ENCODE peak calls at places on chromosomes 6 and 20, in nine cellular contexts. X is NCI-H510A treated with DMSO at 0.1 percent for 48 hours, F is GM13977, G is cardiac fibroblast, B is BJ, O is kidney tubule cell, V is kidney glomerular epithelial cell, S is T-helper 1 cell, L is mammary epithelial cell. Y is an unnamed sample.

GRCh38 chr20:36094497-36094896 is 60.0 kb upstream of the EPB41L1 start:
- DNase-seq in X (no peak), F (no peak), G (peak; percentile 42), B (no peak), O (no peak), V (no peak), S (no peak), L (no peak), Y (no peak)

GRCh38 chr6:150408842-150409241 is 40.0 kb downstream of the IYD start:
- DNase-seq in X (no peak), F (no peak), G (no peak), B (no peak), O (no peak), V (no peak), S (no peak), L (no peak), Y (no peak)

GRCh38 chr6:156809034-156809433 is 31.9 kb downstream of the ARID1B start:
- DNase-seq in X (peak; percentile 28), F (peak; percentile 53), G (peak; percentile 61), B (peak; percentile 12), O (peak; percentile 72), V (no peak), S (no peak), L (no peak), Y (no peak)

GRCh38 chr20:63176448-63177133 is 39.3 kb downstream of the YTHDF1 start:
- DNase-seq in X (no peak), F (no peak), G (no peak), B (no peak), O (no peak), V (no peak), S (no peak), L (no peak), Y (no peak)

GRCh38 chr6:157323114-157323923 is at the start of gene TMEM242:
- DNase-seq in X (no peak), F (peak; percentile 85), G (peak; percentile 97), B (peak; percentile 57), O (peak; percentile 94), V (no peak), S (peak; percentile 78), L (peak; percentile 93), Y (peak; percentile 71)

GRCh38 chr6:79586548-79586947 is 44.6 kb upstream of the SH3BGRL2 start:
- DNase-seq in X (no peak), F (no peak), G (peak; percentile 59), B (no peak), O (peak; percentile 55), V (no peak), S (no peak), L (peak; percentile 29), Y (no peak)

GRCh38 chr6:7108964-7109836 is 1.4 kb downstream of the RREB1 start:
- DNase-seq in X (peak; percentile 42), F (peak; percentile 68), G (peak; percentile 81), B (no peak), O (peak; percentile 70), V (peak; percentile 39), S (peak; percentile 35), L (peak; percentile 58), Y (no peak)

GRCh38 chr6:90463359-90463758 is 123.5 kb downstream of the MAP3K7 start:
- DNase-seq in X (no peak), F (no peak), G (no peak), B (no peak), O (no peak), V (no peak), S (peak; percentile 20), L (no peak), Y (no peak)

GRCh38 chr6:33607126-33607783 is 13.9 kb upstream of the ITPR3 start:
- DNase-seq in X (no peak), F (no peak), G (no peak), B (no peak), O (no peak), V (no peak), S (no peak), L (no peak), Y (no peak)

GRCh38 chr6:43852350-43852864 is 82.4 kb downstream of the VEGFA start:
- DNase-seq in X (no peak), F (no peak), G (no peak), B (no peak), O (no peak), V (no peak), S (no peak), L (no peak), Y (no peak)

GRCh38 chr20:40945754-40946451 is 82.7 kb upstream of the TOP1 start:
- DNase-seq in X (peak; percentile 48), F (peak; percentile 36), G (peak; percentile 55), B (no peak), O (peak; percentile 35), V (no peak), S (no peak), L (no peak), Y (no peak)

GRCh38 chr6:119129148-119129967 is 50.9 kb upstream of the FAM184A start:
- DNase-seq in X (peak; percentile 62), F (peak; percentile 62), G (peak; percentile 85), B (no peak), O (peak; percentile 73), V (peak; percentile 50), S (peak; percentile 10), L (peak; percentile 53), Y (no peak)

GRCh38 chr6:10099086-10099499 is 315.8 kb downstream of the TFAP2A start:
- DNase-seq in X (no peak), F (no peak), G (no peak), B (no peak), O (peak; percentile 74), V (no peak), S (no peak), L (peak; percentile 37), Y (no peak)

GRCh38 chr20:48131581-48131980 is 346.3 kb upstream of the SULF2 start:
- DNase-seq in X (no peak), F (no peak), G (no peak), B (no peak), O (no peak), V (no peak), S (no peak), L (no peak), Y (no peak)

GRCh38 chr20:7993703-7994102 is 25.9 kb downstream of the TMX4 start:
- DNase-seq in X (no peak), F (no peak), G (no peak), B (no peak), O (no peak), V (no peak), S (no peak), L (no peak), Y (no peak)

GRCh38 chr20:33992145-33992922 is 1.4 kb upstream of the RALY start:
- DNase-seq in X (no peak), F (no peak), G (no peak), B (no peak), O (peak; percentile 69), V (peak; percentile 64), S (no peak), L (peak; percentile 63), Y (no peak)

GRCh38 chr6:15421945-15422733 is 176.3 kb downstream of the JARID2 start:
- DNase-seq in X (no peak), F (no peak), G (no peak), B (no peak), O (peak; percentile 72), V (no peak), S (no peak), L (no peak), Y (no peak)

GRCh38 chr6:22622390-22622789 is 53.0 kb downstream of the HDGFL1 start:
- DNase-seq in X (no peak), F (no peak), G (no peak), B (no peak), O (no peak), V (no peak), S (no peak), L (no peak), Y (no peak)

GRCh38 chr20:37669062-37669772 is 24.6 kb upstream of the CTNNBL1 start:
- DNase-seq in X (no peak), F (no peak), G (no peak), B (no peak), O (no peak), V (no peak), S (no peak), L (peak; percentile 30), Y (no peak)

Y was measured in T-helper 17 cell.